ENCODE peak calls at places on chromosomes 6 and 20, in nine cellular contexts. J, N, B, Z, F, M, V, P and Y are unnamed samples.

GRCh38 chr20:53739799-53740785 is 146.5 kb upstream of the ZNF217 start:
- DNase-seq in J (no peak), N (no peak), B (no peak), Z (peak), F (no peak), M (peak), V (no peak), P (peak), Y (no peak)

GRCh38 chr20:34549291-34549928 is 9.1 kb upstream of the MAP1LC3A start:
- DNase-seq in J (peak), N (peak), B (no peak), Z (peak), F (no peak), M (no peak), V (no peak), P (peak), Y (no peak)

GRCh38 chr6:82040405-82041221 is 206.9 kb downstream of the IBTK start:
- DNase-seq in J (peak), N (peak), B (no peak), Z (peak), F (no peak), M (peak), V (no peak), P (peak), Y (no peak)

GRCh38 chr6:134093007-134093573 is 40.7 kb upstream of the SLC2A12 start:
- DNase-seq in J (no peak), N (no peak), B (no peak), Z (no peak), F (no peak), M (no peak), V (no peak), P (peak), Y (no peak)

GRCh38 chr6:4466260-4466659 is 309.9 kb upstream of the CDYL start:
- DNase-seq in J (no peak), N (no peak), B (no peak), Z (peak), F (no peak), M (peak), V (no peak), P (no peak), Y (peak)

GRCh38 chr20:64139200-64140081 is 24.8 kb upstream of the MYT1 start:
- DNase-seq in J (no peak), N (no peak), B (no peak), Z (no peak), F (peak), M (no peak), V (no peak), P (no peak), Y (no peak)

GRCh38 chr6:158686791-158687381 is 37.0 kb downstream of the SYTL3 start:
- DNase-seq in J (no peak), N (no peak), B (peak), Z (no peak), F (peak), M (no peak), V (no peak), P (peak), Y (no peak)

GRCh38 chr20:62382306-62383198 is 4.4 kb upstream of the RPS21 start:
- DNase-seq in J (peak), N (peak), B (no peak), Z (peak), F (peak), M (peak), V (no peak), P (peak), Y (no peak)

GRCh38 chr20:48718914-48719578 is 108.8 kb downstream of the PREX1 start:
- DNase-seq in J (no peak), N (no peak), B (no peak), Z (no peak), F (peak), M (no peak), V (no peak), P (peak), Y (no peak)

GRCh38 chr6:119129148-119129967 is 50.9 kb upstream of the FAM184A start:
- DNase-seq in J (peak), N (peak), B (no peak), Z (peak), F (no peak), M (peak), V (no peak), P (peak), Y (peak)

GRCh38 chr6:139126255-139126654 is 8.6 kb upstream of the HECA start:
- DNase-seq in J (no peak), N (no peak), B (no peak), Z (peak), F (no peak), M (peak), V (no peak), P (peak), Y (no peak)

GRCh38 chr6:137702791-137703424 is 164.2 kb upstream of the TNFAIP3 start:
- DNase-seq in J (no peak), N (no peak), B (no peak), Z (no peak), F (no peak), M (no peak), V (no peak), P (no peak), Y (no peak)

GRCh38 chr20:34651200-34651599 is 25.7 kb downstream of the PIGU start:
- DNase-seq in J (no peak), N (no peak), B (no peak), Z (no peak), F (no peak), M (no peak), V (no peak), P (no peak), Y (no peak)

GRCh38 chr6:142088858-142089216 is 43.9 kb upstream of the GJE1 start:
- DNase-seq in J (no peak), N (peak), B (no peak), Z (peak), F (no peak), M (peak), V (no peak), P (peak), Y (peak)

GRCh38 chr6:42618686-42619085 is 54.9 kb downstream of the UBR2 start:
- DNase-seq in J (no peak), N (peak), B (no peak), Z (peak), F (no peak), M (peak), V (no peak), P (no peak), Y (no peak)

GRCh38 chr20:38831049-38831691 is 25.7 kb downstream of the PPP1R16B start:
- DNase-seq in J (no peak), N (no peak), B (peak), Z (no peak), F (no peak), M (no peak), V (no peak), P (no peak), Y (no peak)

GRCh38 chr6:9126845-9127560 is 691.7 kb upstream of the SLC35B3 start:
- DNase-seq in J (peak), N (no peak), B (no peak), Z (peak), F (no peak), M (peak), V (no peak), P (peak), Y (no peak)

GRCh38 chr6:128112494-128112893 is 211.6 kb upstream of the THEMIS start:
- DNase-seq in J (no peak), N (no peak), B (no peak), Z (no peak), F (no peak), M (no peak), V (no peak), P (no peak), Y (no peak)

GRCh38 chr6:35178932-35179832 is 34.6 kb upstream of the SCUBE3 start:
- DNase-seq in J (no peak), N (peak), B (no peak), Z (no peak), F (no peak), M (no peak), V (no peak), P (peak), Y (no peak)

GRCh38 chr20:25858495-25859425 is 162.1 kb upstream of the ZNF337 start:
- DNase-seq in J (no peak), N (no peak), B (no peak), Z (no peak), F (peak), M (no peak), V (no peak), P (no peak), Y (no peak)

GRCh38 chr20:21500599-21500998 is 13.3 kb downstream of the NKX2-2 start:
- DNase-seq in J (no peak), N (no peak), B (peak), Z (no peak), F (no peak), M (no peak), V (peak), P (no peak), Y (no peak)

GRCh38 chr6:116580198-116580597 is 8.9 kb downstream of the RWDD1 start:
- DNase-seq in J (no peak), N (no peak), B (no peak), Z (peak), F (no peak), M (peak), V (no peak), P (no peak), Y (no peak)

GRCh38 chr6:26304213-26305096 is 60.5 kb upstream of the BTN3A2 start:
- DNase-seq in J (peak), N (no peak), B (no peak), Z (peak), F (no peak), M (peak), V (peak), P (peak), Y (no peak)

GRCh38 chr6:28615955-28616747 is 90.5 kb downstream of the GPX5 start:
- DNase-seq in J (no peak), N (peak), B (no peak), Z (no peak), F (no peak), M (no peak), V (no peak), P (no peak), Y (no peak)

GRCh38 chr6:163341671-163342070 is 72.8 kb upstream of the QKI start:
- DNase-seq in J (no peak), N (no peak), B (no peak), Z (no peak), F (no peak), M (no peak), V (no peak), P (no peak), Y (no peak)

GRCh38 chr20:33277471-33278441 is 5.3 kb upstream of the BPIFB1 start:
- DNase-seq in J (no peak), N (no peak), B (no peak), Z (no peak), F (no peak), M (no peak), V (no peak), P (no peak), Y (no peak)

GRCh38 chr6:26158581-26159416 is 71.6 kb downstream of the HFE start:
- DNase-seq in J (no peak), N (peak), B (peak), Z (peak), F (peak), M (peak), V (peak), P (peak), Y (no peak)

GRCh38 chr6:42177514-42178364 is 4.6 kb downstream of the GUCA1A start:
- DNase-seq in J (no peak), N (peak), B (no peak), Z (no peak), F (no peak), M (no peak), V (no peak), P (no peak), Y (no peak)

GRCh38 chr6:128521302-128521632 is 868 bp upstream of the PTPRK start:
- DNase-seq in J (no peak), N (no peak), B (no peak), Z (no peak), F (no peak), M (no peak), V (no peak), P (no peak), Y (no peak)

GRCh38 chr20:36273414-36274247 is 32.5 kb upstream of the DLGAP4 start:
- DNase-seq in J (peak), N (no peak), B (no peak), Z (peak), F (no peak), M (no peak), V (no peak), P (peak), Y (no peak)

GRCh38 chr20:59123677-59124060 is 40.0 kb upstream of the ZNF831 start:
- DNase-seq in J (no peak), N (no peak), B (no peak), Z (no peak), F (no peak), M (no peak), V (no peak), P (no peak), Y (no peak)
- H3K4me3 ChIP-seq in J (no peak), N (no peak), B (no peak), Z (no peak), F (peak), M (no peak), V (no peak), P (no peak), Y (no peak)

GRCh38 chr6:170262481-170263088 is 28.3 kb downstream of the DLL1 start:
- DNase-seq in J (no peak), N (no peak), B (no peak), Z (no peak), F (no peak), M (no peak), V (no peak), P (no peak), Y (no peak)
- TF ChIP-seq CTCF in J (no peak), N (no peak), B (no peak), Z (no peak), F (no peak), M (no peak), V (no peak), P (no peak), Y (no peak)

DNA sequence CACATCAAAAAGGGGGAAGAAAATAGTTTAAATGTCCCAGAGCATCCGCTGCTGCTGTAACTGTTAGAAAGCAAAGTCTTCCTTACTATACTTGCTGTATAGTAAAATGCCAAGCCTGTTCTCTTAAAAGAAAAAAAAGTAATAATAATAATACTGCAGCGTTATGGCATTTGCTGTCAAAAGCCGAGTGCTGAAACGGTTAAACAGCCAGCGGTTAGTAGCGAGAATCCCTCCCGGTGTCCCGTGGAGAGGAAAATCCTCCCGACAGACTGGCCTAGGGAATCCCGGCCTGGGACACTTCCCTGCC is 19.5 kb upstream of the NFATC2 start:
- DNase-seq in J (no peak), N (no peak), B (no peak), Z (no peak), F (no peak), M (peak), V (peak), P (peak), Y (no peak)
- H3K4me3 ChIP-seq in J (peak), N (peak), B (peak), Z (peak), F (peak), M (peak), V (peak), P (no peak), Y (peak)

GRCh38 chr20:6525447-6526303 is 241.8 kb upstream of the BMP2 start:
- DNase-seq in J (no peak), N (peak), B (no peak), Z (peak), F (no peak), M (peak), V (no peak), P (peak), Y (no peak)
- TF ChIP-seq CTCF in J (no peak), N (peak), B (no peak), Z (no peak), F (no peak), M (no peak), V (no peak), P (peak), Y (peak)

GRCh38 chr6:36757206-36757605 is 59.6 kb downstream of the RAB44 start:
- DNase-seq in J (no peak), N (no peak), B (no peak), Z (no peak), F (no peak), M (no peak), V (no peak), P (no peak), Y (no peak)
- H3K4me3 ChIP-seq in J (no peak), N (no peak), B (no peak), Z (no peak), F (peak), M (no peak), V (no peak), P (no peak), Y (no peak)

GRCh38 chr20:50133474-50134217 is 19.9 kb downstream of the PEDS1 start:
- DNase-seq in J (no peak), N (no peak), B (no peak), Z (no peak), F (no peak), M (no peak), V (no peak), P (no peak), Y (no peak)
- TF ChIP-seq CTCF in J (no peak), N (peak), B (no peak), Z (no peak), F (no peak), M (no peak), V (no peak), P (no peak), Y (peak)